ENCODE peak calls at places on chromosomes 13 and 19, in six cellular contexts. M is stimulated activated CD4-positive, alpha-beta T cell treated with anti-CD3 and anti-CD28 coated beads, Interleukin-1b, Interleukin-23, amount 100 ng/mL, for 24 hours; R is hepatic stellate cell; O is effector CD4-positive, alpha-beta T cell; U is RPMI7951; V is NCI-H1092. N is an unnamed sample.

GRCh38 chr13:60590775-60591174 is 193.8 kb downstream of the TDRD3 start:
- DNase-seq in V (no peak), U (peak), M (no peak), O (no peak), R (no peak), N (no peak)

GRCh38 chr13:76687467-76687866 is 198.7 kb downstream of the KCTD12 start:
- DNase-seq in R (no peak), O (no peak), U (no peak), M (no peak), V (no peak), N (no peak)

GRCh38 chr19:53912653-53913052 is 3.6 kb downstream of the CACNG7 start:
- DNase-seq in O (no peak), M (no peak), U (no peak), V (no peak), R (no peak), N (no peak)

GRCh38 chr13:99312493-99312883 is 5.3 kb upstream of the GPR183 start:
- DNase-seq in M (no peak), U (peak), V (no peak), O (no peak), R (no peak), N (no peak)

GRCh38 chr19:49070416-49070815 is 2.1 kb downstream of the KCNA7 start:
- DNase-seq in U (no peak), V (no peak), O (no peak), R (no peak), M (no peak), N (no peak)

GRCh38 chr19:12782424-12783225 is 7.3 kb upstream of the HOOK2 start:
- DNase-seq in U (peak), O (peak), M (no peak), V (peak), R (peak), N (no peak)

GRCh38 chr19:5096536-5096935 is 127.6 kb downstream of the KDM4B start:
- DNase-seq in R (no peak), U (no peak), O (no peak), V (peak), M (no peak), N (no peak)

GRCh38 chr13:49436890-49437289 is 7.0 kb downstream of the CAB39L start:
- DNase-seq in M (no peak), R (peak), O (no peak), U (peak), V (no peak), N (no peak)

GRCh38 chr13:113820813-113821651 is 42.8 kb downstream of the GAS6 start:
- DNase-seq in U (peak), M (no peak), O (no peak), R (peak), V (peak), N (no peak)

GRCh38 chr13:47004022-47004421 is 107.2 kb upstream of the HTR2A start:
- DNase-seq in R (no peak), M (no peak), U (peak), V (no peak), O (no peak), N (no peak)

GRCh38 chr19:42301646-42302204 is at the start of gene PRR19:
- DNase-seq in M (no peak), U (no peak), R (no peak), V (no peak), O (no peak), N (no peak)

GRCh38 chr19:2528543-2529173 is 52.7 kb downstream of the GADD45B start:
- DNase-seq in R (no peak), V (no peak), U (no peak), O (no peak), M (no peak), N (no peak)

GRCh38 chr19:19594371-19594770 is 24.1 kb downstream of the PBX4 start:
- DNase-seq in R (no peak), U (no peak), O (no peak), V (no peak), M (no peak), N (no peak)

N was measured in GM12864.